ENCODE peak calls at places on chromosomes 12 and 14, in nine cellular contexts. One of them, this sample, is unnamed.

GRCh38 chr12:53218551-53219114 is 11.6 kb upstream of the ITGB7 start:
- DNase-seq in hypothalamus: no peak
- DNase-seq in activated T-cell treated with anti-CD3 and anti-CD28 coated beads, Interleukin-2, amount 50 U/mL, for 4 hours: no peak
- DNase-seq in tibial artery: peak
- DNase-seq in caudate nucleus: no peak
- DNase-seq in SK-MEL-5: no peak
- DNase-seq in neural progenitor cell: no peak
- DNase-seq in AG08396: peak
- DNase-seq in Calu3: no peak
- DNase-seq in this sample: no peak

GRCh38 chr14:69355955-69356321 is 42.2 kb downstream of the ERH start:
- DNase-seq in caudate nucleus: no peak
- DNase-seq in hypothalamus: no peak
- DNase-seq in tibial artery: peak
- DNase-seq in neural progenitor cell: no peak
- DNase-seq in activated T-cell treated with anti-CD3 and anti-CD28 coated beads, Interleukin-2, amount 50 U/mL, for 4 hours: no peak
- DNase-seq in SK-MEL-5: no peak
- DNase-seq in Calu3: no peak
- DNase-seq in AG08396: peak
- DNase-seq in this sample: no peak

GRCh38 chr12:24960222-24960855 is 11.4 kb upstream of the BCAT1 start:
- DNase-seq in AG08396: peak
- DNase-seq in hypothalamus: no peak
- DNase-seq in activated T-cell treated with anti-CD3 and anti-CD28 coated beads, Interleukin-2, amount 50 U/mL, for 4 hours: no peak
- DNase-seq in caudate nucleus: no peak
- DNase-seq in neural progenitor cell: peak
- DNase-seq in SK-MEL-5: peak
- DNase-seq in tibial artery: no peak
- DNase-seq in Calu3: peak
- DNase-seq in this sample: peak

GRCh38 chr12:131921866-131922769 is 7.0 kb upstream of the PUS1 start:
- DNase-seq in activated T-cell treated with anti-CD3 and anti-CD28 coated beads, Interleukin-2, amount 50 U/mL, for 4 hours: no peak
- DNase-seq in caudate nucleus: no peak
- DNase-seq in tibial artery: no peak
- DNase-seq in hypothalamus: no peak
- DNase-seq in Calu3: no peak
- DNase-seq in AG08396: no peak
- DNase-seq in SK-MEL-5: no peak
- DNase-seq in neural progenitor cell: no peak
- DNase-seq in this sample: no peak

GRCh38 chr12:24711056-24711455 is 237.8 kb downstream of the BCAT1 start:
- DNase-seq in tibial artery: no peak
- DNase-seq in hypothalamus: no peak
- DNase-seq in Calu3: no peak
- DNase-seq in SK-MEL-5: no peak
- DNase-seq in caudate nucleus: no peak
- DNase-seq in neural progenitor cell: no peak
- DNase-seq in activated T-cell treated with anti-CD3 and anti-CD28 coated beads, Interleukin-2, amount 50 U/mL, for 4 hours: no peak
- DNase-seq in AG08396: no peak
- DNase-seq in this sample: no peak

GRCh38 chr12:9340422-9341259 is 132.4 kb upstream of the PZP start:
- DNase-seq in caudate nucleus: no peak
- DNase-seq in SK-MEL-5: peak
- DNase-seq in tibial artery: no peak
- DNase-seq in activated T-cell treated with anti-CD3 and anti-CD28 coated beads, Interleukin-2, amount 50 U/mL, for 4 hours: no peak
- DNase-seq in hypothalamus: no peak
- DNase-seq in Calu3: no peak
- DNase-seq in AG08396: no peak
- DNase-seq in neural progenitor cell: no peak
- DNase-seq in this sample: no peak

GRCh38 chr14:58712357-58712756 is 74.6 kb downstream of the DACT1 start:
- DNase-seq in caudate nucleus: no peak
- DNase-seq in Calu3: no peak
- DNase-seq in activated T-cell treated with anti-CD3 and anti-CD28 coated beads, Interleukin-2, amount 50 U/mL, for 4 hours: no peak
- DNase-seq in AG08396: no peak
- DNase-seq in SK-MEL-5: no peak
- DNase-seq in tibial artery: no peak
- DNase-seq in hypothalamus: no peak
- DNase-seq in neural progenitor cell: no peak
- DNase-seq in this sample: peak

GRCh38 chr14:105050551-105050897 is 14.7 kb downstream of the GPR132 start:
- DNase-seq in caudate nucleus: no peak
- DNase-seq in tibial artery: no peak
- DNase-seq in AG08396: peak
- DNase-seq in neural progenitor cell: no peak
- DNase-seq in SK-MEL-5: peak
- DNase-seq in activated T-cell treated with anti-CD3 and anti-CD28 coated beads, Interleukin-2, amount 50 U/mL, for 4 hours: no peak
- DNase-seq in hypothalamus: no peak
- DNase-seq in Calu3: peak
- DNase-seq in this sample: no peak

GRCh38 chr12:85310456-85311076 is 30.5 kb downstream of the ALX1 start:
- DNase-seq in caudate nucleus: no peak
- DNase-seq in Calu3: no peak
- DNase-seq in activated T-cell treated with anti-CD3 and anti-CD28 coated beads, Interleukin-2, amount 50 U/mL, for 4 hours: no peak
- DNase-seq in SK-MEL-5: peak
- DNase-seq in tibial artery: no peak
- DNase-seq in AG08396: no peak
- DNase-seq in neural progenitor cell: no peak
- DNase-seq in hypothalamus: no peak
- DNase-seq in this sample: no peak

GRCh38 chr14:100825691-100826331 is at the start of gene MEG3:
- DNase-seq in caudate nucleus: peak
- DNase-seq in tibial artery: no peak
- DNase-seq in neural progenitor cell: no peak
- DNase-seq in hypothalamus: no peak
- DNase-seq in AG08396: peak
- DNase-seq in Calu3: no peak
- DNase-seq in SK-MEL-5: no peak
- DNase-seq in activated T-cell treated with anti-CD3 and anti-CD28 coated beads, Interleukin-2, amount 50 U/mL, for 4 hours: no peak
- DNase-seq in this sample: no peak

GRCh38 chr14:94689985-94690400 is 77.8 kb downstream of the SERPINA3 start:
- DNase-seq in hypothalamus: no peak
- DNase-seq in SK-MEL-5: no peak
- DNase-seq in neural progenitor cell: peak
- DNase-seq in AG08396: no peak
- DNase-seq in caudate nucleus: no peak
- DNase-seq in tibial artery: no peak
- DNase-seq in Calu3: no peak
- DNase-seq in activated T-cell treated with anti-CD3 and anti-CD28 coated beads, Interleukin-2, amount 50 U/mL, for 4 hours: no peak
- DNase-seq in this sample: no peak

GRCh38 chr12:70002912-70003255 is 177.9 kb downstream of the MYRFL start:
- DNase-seq in tibial artery: no peak
- DNase-seq in SK-MEL-5: no peak
- DNase-seq in caudate nucleus: no peak
- DNase-seq in activated T-cell treated with anti-CD3 and anti-CD28 coated beads, Interleukin-2, amount 50 U/mL, for 4 hours: no peak
- DNase-seq in Calu3: no peak
- DNase-seq in hypothalamus: no peak
- DNase-seq in AG08396: no peak
- DNase-seq in neural progenitor cell: no peak
- DNase-seq in this sample: no peak